ENCODE peak calls at places on chromosomes 16 and 17, in eight cellular contexts. F is psoas muscle; I is HL-60; O is transverse colon; Z is lower leg skin; A is MM.1S; B is CD8-positive, alpha-beta T cell; Q is hepatocyte. E is an unnamed sample.

GRCh38 chr17:45436625-45437460 is 4.2 kb upstream of the ARHGAP27 start:
- DNase-seq in F (no peak), I (no peak), O (no peak), Z (no peak), A (no peak), B (no peak), Q (no peak), E (no peak)

GRCh38 chr16:11229906-11230305 is 26.1 kb downstream of the SOCS1 start:
- DNase-seq in F (no peak), I (no peak), O (peak; percentile 43), Z (no peak), A (no peak), B (no peak), Q (no peak), E (peak; percentile 51)

GRCh38 chr17:76416447-76416846 is 32.0 kb downstream of the SPHK1 start:
- DNase-seq in F (no peak), I (no peak), O (no peak), Z (no peak), A (no peak), B (no peak), Q (no peak), E (no peak)

GRCh38 chr17:29504711-29505110 is 62.1 kb downstream of the ABHD15 start:
- DNase-seq in F (no peak), I (no peak), O (no peak), Z (no peak), A (no peak), B (no peak), Q (no peak), E (no peak)

GRCh38 chr17:10069301-10069700 is 129.1 kb downstream of the GAS7 start:
- DNase-seq in F (peak; percentile 51), I (no peak), O (no peak), Z (peak; percentile 75), A (no peak), B (no peak), Q (no peak), E (no peak)

GRCh38 chr17:65417406-65418221 is 143.8 kb downstream of the AXIN2 start:
- DNase-seq in F (no peak), I (no peak), O (no peak), Z (peak; percentile 43), A (no peak), B (no peak), Q (no peak), E (no peak)

GRCh38 chr17:66790476-66791061 is 44.3 kb upstream of the CACNG5 start:
- DNase-seq in F (no peak), I (no peak), O (no peak), Z (no peak), A (no peak), B (no peak), Q (no peak), E (no peak)

GRCh38 chr17:1365445-1366039 is 34.5 kb downstream of the YWHAE start:
- DNase-seq in F (no peak), I (peak; percentile 59), O (peak; percentile 63), Z (peak; percentile 67), A (peak; percentile 82), B (peak; percentile 47), Q (peak; percentile 85), E (peak; percentile 51)

GRCh38 chr16:27402569-27402963 is 592 bp downstream of the IL21R start:
- DNase-seq in F (no peak), I (no peak), O (no peak), Z (no peak), A (no peak), B (no peak), Q (no peak), E (no peak)

GRCh38 chr16:27403601-27403992 is 1.6 kb downstream of the IL21R start:
- DNase-seq in F (no peak), I (no peak), O (no peak), Z (no peak), A (no peak), B (no peak), Q (no peak), E (no peak)

GRCh38 chr16:27404163-27404823 is 2.3 kb downstream of the IL21R start:
- DNase-seq in F (no peak), I (peak; percentile 28), O (no peak), Z (no peak), A (no peak), B (no peak), Q (no peak), E (no peak)

GRCh38 chr16:27401768-27402568 is at the start of gene IL21R:
- DNase-seq in F (peak; percentile 66), I (peak; percentile 88), O (peak; percentile 74), Z (no peak), A (peak; percentile 74), B (peak; percentile 82), Q (no peak), E (peak; percentile 58)

GRCh38 chr16:27402964-27403600 is 1.1 kb downstream of the IL21R start:
- DNase-seq in F (no peak), I (no peak), O (no peak), Z (no peak), A (no peak), B (no peak), Q (no peak), E (no peak)
- H3K4me3 ChIP-seq in F (no peak overlapping the region), I (no peak overlapping the region), O (peak overlapping the region; percentile 3), Z (no peak overlapping the region), A (peak overlapping the region; percentile 74), B (peak overlapping the region; percentile 78), Q (no peak overlapping the region), E (peak overlapping the region; percentile 20)

DNA sequence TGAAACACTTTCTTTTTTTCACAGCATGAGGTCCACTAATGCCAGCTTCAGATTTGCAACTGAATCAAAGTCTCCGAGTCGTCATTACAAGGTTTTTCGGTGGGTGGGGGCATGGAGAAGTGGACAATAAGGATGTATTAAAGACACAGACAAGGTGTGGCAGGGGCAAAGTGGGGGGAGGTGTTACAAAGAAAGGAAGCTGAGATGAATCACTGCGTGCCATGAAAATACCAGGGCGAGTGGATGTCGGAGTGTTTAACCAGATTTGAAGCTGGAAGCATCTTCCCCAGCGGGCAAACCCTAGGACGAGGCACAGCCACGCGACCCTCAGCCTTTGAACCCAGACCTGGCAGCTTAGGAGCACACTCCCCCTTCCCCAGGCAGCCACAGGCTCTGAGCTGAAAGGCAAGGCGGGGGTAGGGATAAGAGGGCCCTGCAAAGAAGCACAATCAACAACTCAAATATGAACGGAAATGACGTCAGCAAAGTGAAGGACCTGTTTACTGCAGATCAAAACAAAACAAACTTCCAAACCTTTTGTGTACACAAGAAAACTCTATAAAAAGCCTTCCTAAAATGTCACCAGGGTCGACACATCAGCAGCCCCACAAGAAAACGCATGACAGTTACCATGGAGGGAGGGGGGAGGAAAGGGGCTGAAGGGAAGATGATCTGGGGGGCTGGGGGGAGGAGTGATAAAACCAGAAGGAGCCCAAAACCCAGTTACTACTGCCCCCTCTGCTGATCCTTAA is 5.6 kb upstream of the ZFHX3 start:
- DNase-seq in F (no peak), I (no peak), O (no peak), Z (no peak), A (no peak), B (no peak), Q (no peak), E (no peak)
- H3K4me3 ChIP-seq in F (peak overlapping the region; percentile 88), I (no peak overlapping the region), O (no peak overlapping the region), Z (no peak overlapping the region), A (no peak overlapping the region), B (no peak overlapping the region), Q (no peak overlapping the region), E (no peak overlapping the region)

GRCh38 chr16:60318486-60318885 is 1584.4 kb upstream of the GOT2 start:
- DNase-seq in F (no peak), I (no peak), O (no peak), Z (no peak), A (no peak), B (no peak), Q (no peak), E (no peak)
- H3K4me3 ChIP-seq in F (no peak overlapping the region), I (no peak overlapping the region), O (no peak overlapping the region), Z (no peak overlapping the region), A (no peak overlapping the region), B (no peak overlapping the region), Q (no peak overlapping the region), E (no peak overlapping the region)

DNA sequence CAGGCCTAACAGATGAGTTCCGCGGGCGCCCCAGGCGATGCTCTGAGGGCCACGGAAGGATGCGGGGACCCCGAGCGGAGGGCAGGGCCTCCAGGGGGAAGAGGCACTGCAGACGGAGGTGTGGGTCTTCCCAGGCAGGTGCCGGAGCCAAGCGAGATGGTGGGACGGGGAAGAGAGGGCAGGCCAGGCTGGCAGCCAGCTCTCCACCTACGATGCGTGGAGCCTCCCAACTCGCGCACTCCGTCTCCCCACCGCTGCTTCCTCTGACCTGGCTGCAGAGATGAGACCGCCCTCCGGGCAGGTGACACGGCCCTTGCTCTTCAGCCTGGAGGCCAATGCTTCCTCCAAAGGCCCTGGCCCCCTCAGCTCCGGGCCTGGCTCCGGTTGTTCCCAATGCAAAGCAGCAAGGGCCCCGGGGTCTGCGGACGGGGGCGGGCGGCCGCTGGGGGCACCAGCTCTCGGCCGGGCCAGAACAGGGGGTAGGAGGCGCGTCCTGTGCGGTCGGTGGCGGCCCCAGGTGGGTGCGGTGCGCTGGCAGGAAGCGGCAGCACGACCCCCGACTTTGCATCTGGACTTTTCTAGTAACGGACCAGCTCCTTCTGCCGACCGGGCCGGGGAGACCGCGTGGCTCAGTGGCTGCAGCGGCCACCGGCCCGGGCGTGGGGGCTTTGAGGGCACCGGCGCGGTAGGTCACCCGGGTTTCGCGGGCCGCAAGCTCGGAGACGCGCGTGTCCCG is 1.5 kb upstream of the SOX8 start:
- DNase-seq in F (no peak), I (no peak), O (no peak), Z (no peak), A (no peak), B (no peak), Q (no peak), E (no peak)
- H3K4me3 ChIP-seq in F (peak overlapping the region; percentile 61), I (no peak overlapping the region), O (peak overlapping the region; percentile 45), Z (no peak overlapping the region), A (no peak overlapping the region), B (peak overlapping the region; percentile 65), Q (peak overlapping the region; percentile 61), E (peak overlapping the region; percentile 24)

DNA sequence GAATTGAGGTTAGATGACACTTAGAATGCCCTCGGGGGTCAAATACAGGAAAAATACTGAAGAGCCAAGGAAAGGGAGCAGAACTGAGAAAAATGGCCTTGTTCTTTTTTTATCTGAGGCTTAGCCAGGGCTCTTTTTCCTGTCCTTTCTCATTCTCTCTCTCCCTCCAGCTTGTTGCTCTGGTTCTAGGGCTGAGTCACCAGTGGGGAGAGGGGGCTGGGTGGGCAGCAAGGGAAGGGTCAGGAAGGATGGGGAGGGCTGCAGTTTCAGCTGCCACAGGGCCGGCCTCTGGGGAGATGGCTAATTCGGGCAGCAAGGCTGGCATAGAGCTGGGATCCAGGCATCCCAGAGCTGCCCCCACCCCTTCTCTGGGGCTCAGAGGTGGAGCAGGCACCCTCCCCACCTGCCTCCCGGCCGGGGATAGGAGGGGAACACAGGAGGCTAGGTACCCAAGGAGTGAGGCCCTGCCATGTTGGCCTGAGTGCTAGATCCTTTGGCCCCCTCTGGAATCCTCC is 3.9 kb downstream of the ITGA3 start:
- DNase-seq in F (no peak), I (no peak), O (no peak), Z (no peak), A (no peak), B (no peak), Q (no peak), E (no peak)
- H3K4me3 ChIP-seq in F (peak overlapping the region; percentile 76), I (no peak overlapping the region), O (no peak overlapping the region), Z (no peak overlapping the region), A (no peak overlapping the region), B (no peak overlapping the region), Q (no peak overlapping the region), E (no peak overlapping the region)